ENCODE peak calls at places on chromosomes 16 and 17, in seven cellular contexts. T is Karpas-422, X is T-cell, R is NCI-H1417, U is nucleus accumbens, P is left cardiac atrium, A is NCI-H345. M is an unnamed sample.

GRCh38 chr16:53809088-53809951 is 105.4 kb downstream of the FTO start:
- DNase-seq in R (no peak), T (no peak), A (no peak), U (no peak), P (no peak), X (no peak), M (no peak)

GRCh38 chr17:37787055-37787720 is 42.3 kb upstream of the HNF1B start:
- DNase-seq in U (no peak), R (no peak), P (peak), T (no peak), X (no peak), A (no peak), M (no peak)

GRCh38 chr17:61352408-61352770 is 47.3 kb upstream of the TBX2 start:
- DNase-seq in R (no peak), U (no peak), P (no peak), X (no peak), T (no peak), A (no peak), M (no peak)

GRCh38 chr16:21277045-21277926 is 804 bp downstream of the CRYM start:
- DNase-seq in R (no peak), T (no peak), X (no peak), A (no peak), U (no peak), P (peak), M (no peak)

GRCh38 chr17:31156326-31156725 is 61.5 kb downstream of the NF1 start:
- DNase-seq in A (no peak), R (no peak), T (no peak), X (no peak), U (no peak), P (no peak), M (no peak)

GRCh38 chr16:14289692-14290340 is 218.7 kb downstream of the MRTFB start:
- DNase-seq in X (no peak), T (peak), U (no peak), P (no peak), A (peak), R (peak), M (no peak)

GRCh38 chr17:8837438-8838075 is 29.9 kb downstream of the PIK3R6 start:
- DNase-seq in R (no peak), A (no peak), T (no peak), X (no peak), U (no peak), P (no peak), M (peak)

GRCh38 chr16:19840524-19841110 is 44.0 kb downstream of the GPRC5B start:
- DNase-seq in U (no peak), X (no peak), P (peak), T (no peak), R (peak), A (peak), M (no peak)

GRCh38 chr16:81541314-81541713 is 96.7 kb downstream of the CMIP start:
- DNase-seq in U (no peak), X (no peak), A (no peak), P (no peak), T (no peak), R (no peak), M (no peak)

GRCh38 chr17:29379084-29379811 is 10.9 kb upstream of the TAOK1 start:
- DNase-seq in P (no peak), X (no peak), T (no peak), U (no peak), A (peak), R (peak), M (no peak)

GRCh38 chr17:79102214-79102613 is 27.6 kb downstream of the ENGASE start:
- DNase-seq in P (no peak), R (no peak), X (no peak), U (no peak), T (no peak), A (no peak), M (no peak)

GRCh38 chr17:61496957-61497653 is 44.9 kb downstream of the TBX4 start:
- DNase-seq in P (no peak), X (no peak), A (no peak), U (no peak), T (peak), R (no peak), M (no peak)

GRCh38 chr17:66834919-66835454 is at the start of gene CACNG5:
- DNase-seq in R (peak), T (no peak), P (no peak), A (no peak), X (no peak), U (no peak), M (no peak)

GRCh38 chr16:84408314-84408690 is 40.0 kb downstream of the ATP2C2 start:
- DNase-seq in A (no peak), T (no peak), R (no peak), U (no peak), X (no peak), P (no peak), M (no peak)

GRCh38 chr17:54840885-54841614 is 59.6 kb upstream of the TOM1L1 start:
- DNase-seq in A (no peak), X (no peak), R (no peak), P (no peak), U (no peak), T (no peak), M (no peak)

GRCh38 chr16:52515068-52515671 is 31.8 kb downstream of the TOX3 start:
- DNase-seq in U (no peak), R (peak), P (no peak), X (no peak), T (no peak), A (peak), M (no peak)

GRCh38 chr16:86324320-86324719 is 186.0 kb upstream of the FOXF1 start:
- DNase-seq in T (no peak), U (no peak), P (no peak), R (no peak), X (no peak), A (no peak), M (no peak)

GRCh38 chr16:84811529-84811928 is 8.3 kb upstream of the CRISPLD2 start:
- DNase-seq in X (no peak), A (no peak), T (no peak), U (no peak), P (peak), R (no peak), M (no peak)

GRCh38 chr16:65922923-65923322 is 443.6 kb upstream of the CDH5 start:
- DNase-seq in X (no peak), T (no peak), A (no peak), U (no peak), R (no peak), P (no peak), M (no peak)

GRCh38 chr17:66953661-66954060 is 10.8 kb upstream of the CACNG4 start:
- DNase-seq in U (no peak), X (no peak), P (no peak), A (no peak), R (no peak), T (no peak), M (no peak)

GRCh38 chr17:68248886-68249872 is 1.3 kb downstream of the AMZ2 start:
- DNase-seq in U (no peak), X (no peak), T (peak), P (no peak), A (no peak), R (no peak), M (peak)

GRCh38 chr17:19676901-19677300 is 28.4 kb downstream of the ALDH3A2 start:
- DNase-seq in A (no peak), X (no peak), P (no peak), R (no peak), U (no peak), T (no peak), M (no peak)

GRCh38 chr16:22912654-22913053 is 98.7 kb downstream of the HS3ST2 start:
- DNase-seq in X (no peak), T (no peak), A (no peak), P (no peak), R (no peak), U (no peak), M (no peak)

GRCh38 chr16:11901091-11901490 is 14.7 kb downstream of the GSPT1 start:
- DNase-seq in A (no peak), T (no peak), R (no peak), X (no peak), U (no peak), P (no peak), M (no peak)

GRCh38 chr17:60248618-60249516 is 99.1 kb downstream of the CA4 start:
- DNase-seq in T (no peak), U (no peak), P (no peak), X (no peak), A (no peak), R (no peak), M (no peak)